ENCODE peak calls at places on chromosomes 16 and 17, in five cellular contexts. G is stimulated activated CD4-positive, alpha-beta T cell treated with anti-CD3 and anti-CD28 coated beads, Interleukin-4, amount 100 ng/mL, for 4 hours; U is NCI-H69; M is mesenteric fat pad; D is T-helper 2 cell. Q is an unnamed sample.

GRCh38 chr16:2008009-2008526 is 1.6 kb downstream of the ZNF598 start:
- DNase-seq in G (no peak), U (no peak), M (no peak), D (no peak), Q (no peak)

GRCh38 chr17:48025904-48026502 is 11.6 kb downstream of the COPZ2 start:
- DNase-seq in G (no peak), U (peak; percentile 54), M (peak; percentile 30), D (no peak), Q (no peak)

GRCh38 chr17:39197380-39198185 is at the start of gene CACNB1:
- DNase-seq in G (peak; percentile 63), U (peak; percentile 92), M (no peak), D (peak; percentile 50), Q (peak; percentile 68)

GRCh38 chr17:5706835-5707234 is 122.5 kb upstream of the NLRP1 start:
- DNase-seq in G (peak; percentile 29), U (peak; percentile 68), M (no peak), D (peak; percentile 45), Q (peak; percentile 35)

GRCh38 chr16:17515421-17516210 is 44.9 kb upstream of the XYLT1 start:
- DNase-seq in G (no peak), U (no peak), M (no peak), D (no peak), Q (no peak)

GRCh38 chr16:8493885-8494487 is 96.3 kb downstream of the TMEM114 start:
- DNase-seq in G (no peak), U (no peak), M (no peak), D (no peak), Q (no peak)

GRCh38 chr16:57278494-57278893 is 6.0 kb downstream of the PLLP start:
- DNase-seq in G (no peak), U (no peak), M (no peak), D (no peak), Q (no peak)

GRCh38 chr17:10089221-10089799 is 109.1 kb downstream of the GAS7 start:
- DNase-seq in G (no peak), U (no peak), M (no peak), D (no peak), Q (no peak)

GRCh38 chr16:68506331-68507053 is 32.6 kb upstream of the ZFP90 start:
- DNase-seq in G (no peak), U (no peak), M (no peak), D (no peak), Q (no peak)

GRCh38 chr16:10936585-10936984 is 5.7 kb downstream of the DEXI start:
- DNase-seq in G (no peak), U (no peak), M (no peak), D (no peak), Q (no peak)

GRCh38 chr17:4199818-4200402 is 56.9 kb downstream of the CYB5D2 start:
- DNase-seq in G (peak; percentile 14), U (peak; percentile 32), M (no peak), D (no peak), Q (no peak)

GRCh38 chr16:967546-968295 is 3.1 kb downstream of the LMF1 start:
- DNase-seq in G (no peak), U (no peak), M (no peak), D (no peak), Q (no peak)

GRCh38 chr17:75625813-75626486 is 7.3 kb upstream of the SMIM5 start:
- DNase-seq in G (no peak), U (peak; percentile 67), M (no peak), D (no peak), Q (no peak)

GRCh38 chr16:56866955-56867830 is 2.2 kb downstream of the SLC12A3 start:
- DNase-seq in G (peak; percentile 28), U (peak; percentile 54), M (no peak), D (peak; percentile 9), Q (peak; percentile 8)

GRCh38 chr16:30741461-30741914 is 6.7 kb upstream of the PHKG2 start:
- DNase-seq in G (no peak), U (no peak), M (peak; percentile 84), D (no peak), Q (no peak)

GRCh38 chr17:49851387-49852291 is 3.8 kb upstream of the TAC4 start:
- DNase-seq in G (peak; percentile 56), U (peak; percentile 80), M (no peak), D (peak; percentile 60), Q (peak; percentile 58)

GRCh38 chr16:67571981-67572431 is 9.7 kb downstream of the CTCF start:
- DNase-seq in G (no peak), U (no peak), M (no peak), D (no peak), Q (no peak)

GRCh38 chr17:48175692-48176450 is 68.3 kb downstream of the SNX11 start:
- DNase-seq in G (no peak), U (no peak), M (no peak), D (no peak), Q (no peak)

GRCh38 chr16:72787519-72788268 is 260.2 kb downstream of the ZFHX3 start:
- DNase-seq in G (peak; percentile 62), U (peak; percentile 78), M (no peak), D (peak; percentile 36), Q (no peak)

GRCh38 chr17:1865252-1866037 is 35.6 kb downstream of the RPA1 start:
- DNase-seq in G (peak; percentile 36), U (peak; percentile 21), M (no peak), D (peak; percentile 10), Q (peak; percentile 13)

GRCh38 chr17:69761011-69761410 is 314.0 kb upstream of the KCNJ16 start:
- DNase-seq in G (no peak), U (no peak), M (no peak), D (no peak), Q (no peak)

GRCh38 chr17:7237266-7237760 is 1.9 kb downstream of the PHF23 start:
- DNase-seq in G (no peak), U (no peak), M (no peak), D (no peak), Q (no peak)

GRCh38 chr16:69465083-69465721 is 40.8 kb downstream of the CYB5B start:
- DNase-seq in G (no peak), U (no peak), M (no peak), D (no peak), Q (no peak)

GRCh38 chr16:49531425-49531824 is 157.8 kb downstream of the C16orf78 start:
- DNase-seq in G (no peak), U (no peak), M (no peak), D (no peak), Q (no peak)

GRCh38 chr16:3868967-3869366 is 11.5 kb downstream of the CREBBP start:
- DNase-seq in G (no peak), U (no peak), M (no peak), D (no peak), Q (no peak)

GRCh38 chr17:79991924-79992656 is 43.6 kb downstream of the TBC1D16 start:
- DNase-seq in G (no peak), U (peak; percentile 90), M (no peak), D (no peak), Q (no peak)

GRCh38 chr17:68777856-68778694 is 176.9 kb upstream of the FAM20A start:
- DNase-seq in G (no peak), U (peak; percentile 56), M (no peak), D (no peak), Q (no peak)

GRCh38 chr16:14301150-14302030 is 230.3 kb downstream of the MRTFB start:
- DNase-seq in G (peak; percentile 75), U (peak; percentile 27), M (no peak), D (no peak), Q (peak; percentile 41)

GRCh38 chr17:17305282-17305801 is 2.2 kb downstream of the NT5M start:
- DNase-seq in G (peak; percentile 56), U (peak; percentile 37), M (no peak), D (peak; percentile 13), Q (no peak)

GRCh38 chr17:73189417-73190099 is 3.3 kb upstream of the COG1 start:
- DNase-seq in G (no peak), U (peak; percentile 89), M (no peak), D (no peak), Q (no peak)

GRCh38 chr17:82729479-82730260 is 5.7 kb upstream of the FN3K start:
- DNase-seq in G (no peak), U (no peak), M (no peak), D (no peak), Q (no peak)

GRCh38 chr17:39027037-39027436 is 59.8 kb upstream of the FBXO47 start:
- DNase-seq in G (no peak), U (peak; percentile 95), M (peak; percentile 92), D (no peak), Q (no peak)

GRCh38 chr16:85612191-85612800 is 826 bp upstream of the GSE1 start:
- DNase-seq in G (peak; percentile 9), U (peak; percentile 82), M (no peak), D (no peak), Q (peak; percentile 26)

GRCh38 chr16:66899945-66900688 is 18.6 kb downstream of the CDH16 start:
- DNase-seq in G (no peak), U (peak; percentile 62), M (no peak), D (no peak), Q (no peak)

GRCh38 chr16:85924675-85925074 is 25.7 kb downstream of the IRF8 start:
- DNase-seq in G (peak; percentile 76), U (no peak), M (no peak), D (peak; percentile 18), Q (no peak)

GRCh38 chr16:11389083-11389482 is 43.8 kb downstream of the RMI2 start:
- DNase-seq in G (no peak), U (no peak), M (no peak), D (no peak), Q (no peak)

GRCh38 chr17:61625564-61625963 is 34.5 kb upstream of the NACA2 start:
- DNase-seq in G (no peak), U (no peak), M (no peak), D (no peak), Q (no peak)

GRCh38 chr17:45144199-45145034 is 3.9 kb upstream of the HEXIM1 start:
- DNase-seq in G (no peak), U (peak; percentile 28), M (no peak), D (no peak), Q (no peak)

GRCh38 chr17:52297230-52298010 is 138.9 kb upstream of the CA10 start:
- DNase-seq in G (no peak), U (no peak), M (no peak), D (no peak), Q (no peak)

GRCh38 chr16:69195371-69196029 is 8.5 kb downstream of the SNTB2 start:
- DNase-seq in G (no peak), U (peak; percentile 20), M (no peak), D (no peak), Q (no peak)

Q was measured in effector CD8-positive, alpha-beta T cell.